ENCODE peak calls at places on chromosome 22, in five cellular contexts. J, T, A, L and R are unnamed samples.

GRCh38 chr22:48707749-48708557 is 1119.7 kb downstream of the BRD1 start:
- DNase-seq in A (no peak), L (no peak), T (no peak), J (no peak), R (no peak)

GRCh38 chr22:42960146-42960509 is 54.8 kb downstream of the PACSIN2 start:
- DNase-seq in A (no peak), L (no peak), J (peak; percentile 46), T (no peak), R (no peak)

GRCh38 chr22:38296372-38296771 is 20.9 kb downstream of the CSNK1E start:
- DNase-seq in L (no peak), J (no peak), T (peak; percentile 51), A (peak; percentile 52), R (no peak)

GRCh38 chr22:20430641-20431519 is 6.7 kb downstream of the SCARF2 start:
- DNase-seq in L (no peak), A (peak; percentile 48), J (peak; percentile 87), T (peak; percentile 75), R (no peak)

GRCh38 chr22:46748948-46749681 is 11.1 kb upstream of the CERK start:
- DNase-seq in A (no peak), L (no peak), T (peak; percentile 73), J (no peak), R (no peak)

GRCh38 chr22:43110927-43111623 is 525 bp downstream of the BIK start:
- DNase-seq in J (peak; percentile 68), T (peak; percentile 11), L (peak; percentile 59), A (peak; percentile 33), R (no peak)

GRCh38 chr22:23909258-23909898 is 15.2 kb downstream of the MIF start:
- DNase-seq in A (no peak), J (peak; percentile 19), L (no peak), T (no peak), R (no peak)

GRCh38 chr22:22888509-22889353 is 1.1 kb downstream of the IGLL5 start:
- DNase-seq in J (peak; percentile 38), L (no peak), T (no peak), A (no peak), R (no peak)

GRCh38 chr22:21734540-21735197 is 925 bp downstream of the YPEL1 start:
- DNase-seq in L (no peak), J (no peak), A (no peak), T (peak; percentile 14), R (no peak)

GRCh38 chr22:49476800-49477400 is 350.8 kb downstream of the BRD1 start:
- DNase-seq in T (no peak), L (no peak), A (no peak), J (no peak), R (no peak)

GRCh38 chr22:22410121-22410520 is 98.4 kb downstream of the ZNF280B start:
- DNase-seq in J (no peak), T (no peak), A (no peak), L (no peak), R (no peak)

GRCh38 chr22:44261861-44262595 is 50.7 kb downstream of the SHISAL1 start:
- DNase-seq in L (no peak), A (no peak), T (no peak), J (peak; percentile 42), R (peak; percentile 10)

GRCh38 chr22:41876675-41877074 is 38.2 kb downstream of the SHISA8 start:
- DNase-seq in A (no peak), L (no peak), J (no peak), T (no peak), R (no peak)

GRCh38 chr22:22404598-22405284 is 103.8 kb downstream of the ZNF280B start:
- DNase-seq in J (peak; percentile 22), T (no peak), L (no peak), A (no peak), R (no peak)

GRCh38 chr22:37290737-37291136 is 8.4 kb downstream of the CYTH4 start:
- DNase-seq in L (no peak), A (peak; percentile 48), J (no peak), T (peak; percentile 86), R (no peak)

GRCh38 chr22:40512426-40513136 is 123.9 kb downstream of the MRTFA start:
- DNase-seq in T (peak; percentile 98), L (no peak), A (peak; percentile 94), J (no peak), R (peak; percentile 77)

GRCh38 chr22:24810043-24810749 is 4.2 kb downstream of the SGSM1 start:
- DNase-seq in T (peak; percentile 22), L (no peak), J (peak; percentile 63), A (no peak), R (no peak)

GRCh38 chr22:40654522-40655167 is 18.1 kb upstream of the MRTFA start:
- DNase-seq in J (peak; percentile 73), A (peak; percentile 62), L (peak; percentile 39), T (peak; percentile 87), R (peak; percentile 62)

GRCh38 chr22:37283393-37283937 is 1.2 kb downstream of the CYTH4 start:
- DNase-seq in J (no peak), T (peak; percentile 21), A (no peak), L (no peak), R (no peak)

GRCh38 chr22:48616656-48617055 is 1211.0 kb downstream of the BRD1 start:
- DNase-seq in A (no peak), L (no peak), J (no peak), T (no peak), R (no peak)

GRCh38 chr22:44392446-44392921 is 79.7 kb upstream of the SHISAL1 start:
- DNase-seq in T (peak; percentile 11), A (peak; percentile 46), L (no peak), J (peak; percentile 45), R (no peak)

GRCh38 chr22:17057959-17058814 is 26.6 kb upstream of the IL17RA start:
- DNase-seq in T (peak; percentile 79), L (peak; percentile 34), J (peak; percentile 90), A (peak; percentile 52), R (peak; percentile 47)

GRCh38 chr22:16827506-16827905 is 2.3 kb upstream of the XKR3 start:
- DNase-seq in L (no peak), J (no peak), T (peak; percentile 59), A (no peak), R (no peak)

GRCh38 chr22:23553922-23554870 is 25.9 kb downstream of the IGLL1 start:
- DNase-seq in T (no peak), L (no peak), A (no peak), J (no peak), R (no peak)

GRCh38 chr22:39349506-39349966 is 255 bp upstream of the SYNGR1 start:
- DNase-seq in L (no peak), A (no peak), J (peak; percentile 79), T (peak; percentile 41), R (peak; percentile 39)

GRCh38 chr22:37638351-37639069 is 959 bp upstream of the SH3BP1 start:
- DNase-seq in J (peak; percentile 77), T (no peak), A (no peak), L (no peak), R (no peak)

GRCh38 chr22:49015993-49016908 is 811.4 kb downstream of the BRD1 start:
- DNase-seq in J (peak; percentile 39), T (no peak), L (no peak), A (no peak), R (no peak)

GRCh38 chr22:26847046-26847445 is 189.7 kb downstream of the MIAT start:
- DNase-seq in J (peak; percentile 6), A (no peak), L (no peak), T (no peak), R (no peak)

GRCh38 chr22:17782621-17783020 is 8.4 kb upstream of the BID start:
- DNase-seq in T (no peak), J (no peak), A (no peak), L (no peak), R (no peak)

GRCh38 chr22:19576460-19577421 is 52.5 kb upstream of the CLDN5 start:
- DNase-seq in L (no peak), T (peak; percentile 87), J (peak; percentile 75), A (peak; percentile 83), R (peak; percentile 47)

GRCh38 chr22:49302530-49302929 is 525.1 kb downstream of the BRD1 start:
- DNase-seq in T (no peak), A (no peak), L (peak; percentile 3), J (no peak), R (no peak)

GRCh38 chr22:19117111-19117512 is 5.1 kb downstream of the DGCR2 start:
- DNase-seq in T (no peak), A (no peak), L (no peak), J (no peak), R (no peak)

DNA sequence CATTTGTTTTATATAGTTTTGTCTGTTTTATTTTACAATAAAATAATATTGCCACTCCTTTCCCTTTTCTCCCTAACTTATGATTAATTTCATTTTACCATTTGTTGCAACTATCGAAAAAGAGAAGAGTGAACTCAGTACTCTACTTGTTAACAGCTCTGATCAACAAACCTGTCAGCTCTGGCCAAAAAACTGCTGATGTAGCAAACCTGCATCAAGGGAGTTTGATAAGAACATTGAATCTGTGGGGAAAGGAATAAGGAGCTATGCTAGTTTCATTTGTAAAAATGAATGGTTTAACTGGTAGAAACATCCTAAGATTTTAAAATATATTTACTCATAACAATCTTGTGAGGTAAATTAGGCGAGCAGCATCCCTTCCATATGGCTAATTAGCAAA is 42.9 kb downstream of the EIF4ENIF1 start:
- DNase-seq in A (no peak), T (no peak), L (no peak), J (no peak), R (no peak)
- H3K27ac ChIP-seq in A (no peak overlapping the region), T (no peak overlapping the region), L (no peak overlapping the region), J (no peak overlapping the region), R (no peak overlapping the region)

DNA sequence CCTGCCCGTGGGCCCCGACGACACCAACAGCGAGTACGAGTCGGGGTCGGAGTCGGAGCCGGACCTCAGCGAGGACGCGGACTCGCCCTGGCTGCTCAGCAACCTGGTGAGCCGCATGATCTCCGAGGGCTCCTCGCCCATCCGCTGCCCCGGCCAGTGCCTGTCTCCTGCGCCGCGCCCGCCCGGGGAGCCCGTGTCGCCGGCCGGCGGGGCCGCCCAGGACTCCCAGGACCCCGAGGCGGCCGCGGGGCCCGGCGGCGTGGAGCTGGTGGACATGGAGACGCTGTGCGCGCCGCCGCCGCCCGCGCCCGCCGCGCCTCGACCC is 3.6 kb downstream of the MAPK8IP2 start:
- DNase-seq in A (no peak), L (no peak), J (no peak), T (no peak), R (no peak)
- H3K27me3 ChIP-seq in A (no peaks in the 10 kb centered on the region), L (no peaks in the 10 kb centered on the region), J (peaks cover 80% of the 10 kb centered on the region), T (peaks cover 9% of the 10 kb centered on the region), R (no peaks in the 10 kb centered on the region)

DNA sequence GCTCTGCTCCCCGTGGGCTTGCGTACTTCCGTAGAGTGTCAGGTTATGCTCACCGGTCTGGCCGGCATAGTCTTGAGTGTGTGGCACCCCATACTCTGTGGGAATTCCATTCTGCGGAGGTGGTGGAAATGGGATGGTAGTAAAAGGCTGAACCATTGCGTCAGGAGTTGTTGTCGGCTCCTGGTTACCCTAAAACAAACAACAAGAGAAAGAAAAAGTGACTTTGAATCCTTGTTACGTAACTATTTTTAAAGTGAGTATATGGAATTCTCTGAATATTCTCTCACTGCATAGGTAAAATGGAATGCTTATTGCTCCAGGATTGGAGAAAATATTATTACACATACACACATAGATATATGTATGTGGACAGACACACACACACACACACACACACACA is 92.1 kb downstream of the APOL5 start:
- DNase-seq in J (no peak), T (no peak), L (no peak), A (no peak), R (no peak)
- H3K27ac ChIP-seq in J (no peak overlapping the region), T (no peak overlapping the region), L (no peak overlapping the region), A (no peak overlapping the region), R (no peak overlapping the region)

DNA sequence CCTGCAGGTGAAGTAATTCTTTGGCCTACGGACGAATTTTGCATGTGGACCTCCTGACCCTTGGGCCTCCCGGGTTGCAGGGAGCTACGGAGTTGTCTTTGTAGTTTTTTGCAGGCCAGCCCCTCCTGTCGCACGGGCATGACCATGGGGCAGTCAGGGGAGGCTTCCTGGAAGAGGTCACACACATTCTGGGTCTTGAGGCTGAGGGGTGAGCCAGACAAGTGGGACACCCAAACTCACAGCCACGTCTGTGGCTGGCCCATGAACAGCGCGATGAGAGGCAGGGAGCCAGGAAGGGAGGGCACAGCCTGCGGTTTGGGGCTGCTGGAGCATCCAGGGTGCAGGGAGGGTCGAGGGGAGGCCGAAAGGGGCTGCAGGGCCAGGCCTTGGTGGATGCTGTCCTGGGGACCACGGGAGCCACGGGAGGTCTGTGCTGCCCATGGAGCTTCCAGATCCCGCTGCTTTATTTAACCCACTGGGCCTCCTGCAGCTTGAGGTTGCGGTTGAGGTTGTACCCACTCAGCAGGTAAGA is 78.9 kb downstream of the FBLN1 start:
- DNase-seq in L (no peak), J (no peak), T (no peak), A (no peak), R (no peak)
- H3K27me3 ChIP-seq in L (peaks cover 5% of the 10 kb centered on the region), J (no peaks in the 10 kb centered on the region), T (no peaks in the 10 kb centered on the region), A (no peaks in the 10 kb centered on the region), R (no peaks in the 10 kb centered on the region)